ENCODE peak calls at places on chromosome 18, in four cellular contexts. One of them, this sample, is unnamed.

GRCh38 chr18:8797206-8797605 is 91.8 kb downstream of the MTCL1 start:
- DNase-seq in left cardiac atrium: no peak
- DNase-seq in ureter: no peak
- DNase-seq in AG04450: no peak
- DNase-seq in this sample: no peak

GRCh38 chr18:73023975-73024374 is 156.2 kb upstream of the NETO1 start:
- DNase-seq in ureter: no peak
- DNase-seq in AG04450: no peak
- DNase-seq in left cardiac atrium: no peak
- DNase-seq in this sample: no peak

GRCh38 chr18:62732631-62733030 is 17.3 kb downstream of the PHLPP1 start:
- DNase-seq in AG04450: no peak
- DNase-seq in ureter: no peak
- DNase-seq in left cardiac atrium: no peak
- DNase-seq in this sample: no peak

GRCh38 chr18:58258707-58259342 is 214.8 kb downstream of the NEDD4L start:
- DNase-seq in AG04450: no peak
- DNase-seq in left cardiac atrium: no peak
- DNase-seq in ureter: no peak
- DNase-seq in this sample: no peak

GRCh38 chr18:11047156-11047555 is 102.2 kb downstream of the PIEZO2 start:
- DNase-seq in left cardiac atrium: no peak
- DNase-seq in AG04450: no peak
- DNase-seq in ureter: no peak
- DNase-seq in this sample: no peak

GRCh38 chr18:59839931-59840685 is 59.7 kb upstream of the PMAIP1 start:
- DNase-seq in left cardiac atrium: no peak
- DNase-seq in ureter: no peak
- DNase-seq in AG04450: no peak
- DNase-seq in this sample: no peak

GRCh38 chr18:28581503-28582169 is 404.7 kb upstream of the CDH2 start:
- DNase-seq in ureter: no peak
- DNase-seq in left cardiac atrium: no peak
- DNase-seq in AG04450: no peak
- DNase-seq in this sample: peak; percentile 86

GRCh38 chr18:40904295-40904694 is 1050.7 kb upstream of the PIK3C3 start:
- DNase-seq in ureter: no peak
- DNase-seq in left cardiac atrium: no peak
- DNase-seq in AG04450: no peak
- DNase-seq in this sample: no peak

GRCh38 chr18:10081477-10081876 is 167.7 kb downstream of the VAPA start:
- DNase-seq in AG04450: no peak
- DNase-seq in left cardiac atrium: no peak
- DNase-seq in ureter: no peak
- DNase-seq in this sample: peak; percentile 70

GRCh38 chr18:23021625-23022024 is 88.5 kb downstream of the RBBP8 start:
- DNase-seq in ureter: no peak
- DNase-seq in left cardiac atrium: no peak
- DNase-seq in AG04450: no peak
- DNase-seq in this sample: no peak

GRCh38 chr18:9663377-9663776 is 44.7 kb upstream of the RAB31 start:
- DNase-seq in ureter: no peak
- DNase-seq in AG04450: no peak
- DNase-seq in left cardiac atrium: no peak
- DNase-seq in this sample: no peak

GRCh38 chr18:2920027-2920426 is 73.2 kb downstream of the EMILIN2 start:
- DNase-seq in AG04450: no peak
- DNase-seq in ureter: no peak
- DNase-seq in left cardiac atrium: no peak
- DNase-seq in this sample: no peak

GRCh38 chr18:49752095-49752457 is 61.3 kb downstream of the ACAA2 start:
- DNase-seq in AG04450: no peak
- DNase-seq in left cardiac atrium: no peak
- DNase-seq in ureter: no peak
- DNase-seq in this sample: no peak

GRCh38 chr18:53509886-53510285 is 714.6 kb downstream of the MBD2 start:
- DNase-seq in ureter: no peak
- DNase-seq in AG04450: no peak
- DNase-seq in left cardiac atrium: no peak
- DNase-seq in this sample: no peak

GRCh38 chr18:62521082-62521481 is 1.7 kb upstream of the ZCCHC2 start:
- DNase-seq in left cardiac atrium: no peak
- DNase-seq in ureter: no peak
- DNase-seq in AG04450: no peak
- DNase-seq in this sample: no peak

GRCh38 chr18:58195278-58195721 is 151.3 kb downstream of the NEDD4L start:
- DNase-seq in ureter: no peak
- DNase-seq in left cardiac atrium: no peak
- DNase-seq in AG04450: no peak
- DNase-seq in this sample: no peak

GRCh38 chr18:73980289-73980979 is 167.2 kb downstream of the FBXO15 start:
- DNase-seq in AG04450: no peak
- DNase-seq in ureter: no peak
- DNase-seq in left cardiac atrium: no peak
- DNase-seq in this sample: peak; percentile 33

GRCh38 chr18:73509460-73509859 is 638.2 kb downstream of the FBXO15 start:
- DNase-seq in AG04450: no peak
- DNase-seq in left cardiac atrium: no peak
- DNase-seq in ureter: no peak
- DNase-seq in this sample: no peak

GRCh38 chr18:40413160-40413559 is 1541.9 kb upstream of the PIK3C3 start:
- DNase-seq in ureter: no peak
- DNase-seq in left cardiac atrium: no peak
- DNase-seq in AG04450: no peak
- DNase-seq in this sample: peak; percentile 69

GRCh38 chr18:31661965-31662364 is 22.4 kb downstream of the B4GALT6 start:
- DNase-seq in AG04450: no peak
- DNase-seq in ureter: no peak
- DNase-seq in left cardiac atrium: no peak
- DNase-seq in this sample: no peak

GRCh38 chr18:48050176-48050575 is 119.7 kb upstream of the SMAD2 start:
- DNase-seq in AG04450: no peak
- DNase-seq in ureter: peak; percentile 76
- DNase-seq in left cardiac atrium: no peak
- DNase-seq in this sample: no peak

GRCh38 chr18:623760-624620 is 27.2 kb downstream of the CLUL1 start:
- DNase-seq in ureter: peak; percentile 68
- DNase-seq in left cardiac atrium: peak; percentile 76
- DNase-seq in AG04450: peak; percentile 56
- DNase-seq in this sample: peak; percentile 69

GRCh38 chr18:13500891-13501887 is 225.2 kb downstream of the FAM210A start:
- DNase-seq in left cardiac atrium: peak; percentile 72
- DNase-seq in ureter: peak; percentile 78
- DNase-seq in AG04450: no peak
- DNase-seq in this sample: no peak

GRCh38 chr18:22728016-22728415 is 205.1 kb upstream of the RBBP8 start:
- DNase-seq in left cardiac atrium: no peak
- DNase-seq in ureter: no peak
- DNase-seq in AG04450: no peak
- DNase-seq in this sample: no peak

GRCh38 chr18:35616664-35617423 is 35.3 kb downstream of the GALNT1 start:
- DNase-seq in ureter: peak; percentile 51
- DNase-seq in AG04450: peak; percentile 32
- DNase-seq in left cardiac atrium: peak; percentile 27
- DNase-seq in this sample: no peak

GRCh38 chr18:79400091-79400590 is 4.4 kb downstream of the NFATC1 start:
- DNase-seq in AG04450: no peak
- DNase-seq in left cardiac atrium: peak; percentile 82
- DNase-seq in ureter: no peak
- DNase-seq in this sample: no peak